ENCODE peak calls at places on chromosomes 6 and 20, in nine cellular contexts. S is mucosa of descending colon, E is transverse colon, B is neural progenitor cell, F is AG09319, O is RWPE1, L is AG04449, D is psoas muscle, Y is AG04450. K is an unnamed sample.

GRCh38 chr6:33985333-33985751 is 160.5 kb downstream of the GRM4 start:
- DNase-seq in S (no peak), E (no peak), B (no peak), F (no peak), O (no peak), L (no peak), D (no peak), Y (no peak), K (no peak)

GRCh38 chr6:144104898-144105487 is 9.6 kb upstream of the SF3B5 start:
- DNase-seq in S (no peak), E (no peak), B (peak), F (peak), O (peak), L (peak), D (no peak), Y (peak), K (peak)

GRCh38 chr20:51481311-51481997 is 61.1 kb downstream of the NFATC2 start:
- DNase-seq in S (no peak), E (no peak), B (no peak), F (no peak), O (no peak), L (no peak), D (no peak), Y (no peak), K (no peak)

GRCh38 chr6:43772571-43773049 is 2.6 kb downstream of the VEGFA start:
- DNase-seq in S (no peak), E (peak), B (peak), F (no peak), O (no peak), L (no peak), D (peak), Y (no peak), K (no peak)

GRCh38 chr6:165729307-165729936 is 66.4 kb upstream of the PDE10A start:
- DNase-seq in S (no peak), E (peak), B (peak), F (no peak), O (peak), L (no peak), D (no peak), Y (no peak), K (no peak)

GRCh38 chr6:152229330-152229729 is 407.8 kb downstream of the SYNE1 start:
- DNase-seq in S (no peak), E (no peak), B (no peak), F (no peak), O (no peak), L (no peak), D (no peak), Y (no peak), K (no peak)

GRCh38 chr6:21992178-21992967 is 304.5 kb downstream of the PRL start:
- DNase-seq in S (no peak), E (no peak), B (no peak), F (no peak), O (peak), L (no peak), D (no peak), Y (no peak), K (no peak)

GRCh38 chr6:4446982-4447381 is 311.6 kb upstream of the ECI2 start:
- DNase-seq in S (no peak), E (no peak), B (no peak), F (no peak), O (no peak), L (peak), D (no peak), Y (peak), K (no peak)

GRCh38 chr20:4711511-4711910 is 10.2 kb upstream of the PRND start:
- DNase-seq in S (no peak), E (no peak), B (no peak), F (no peak), O (no peak), L (no peak), D (no peak), Y (no peak), K (no peak)

GRCh38 chr6:3456794-3457709 is at the start of gene SLC22A23:
- DNase-seq in S (peak), E (peak), B (peak), F (no peak), O (peak), L (no peak), D (peak), Y (no peak), K (no peak)

GRCh38 chr20:46696791-46697279 is 7.6 kb upstream of the TP53RK start:
- DNase-seq in S (no peak), E (no peak), B (no peak), F (no peak), O (no peak), L (no peak), D (no peak), Y (no peak), K (no peak)

GRCh38 chr20:46954490-46955038 is 59.9 kb downstream of the EYA2 start:
- DNase-seq in S (no peak), E (no peak), B (no peak), F (peak), O (peak), L (peak), D (no peak), Y (peak), K (peak)

GRCh38 chr6:146339716-146340115 is 203.9 kb upstream of the RAB32 start:
- DNase-seq in S (no peak), E (no peak), B (no peak), F (no peak), O (no peak), L (no peak), D (no peak), Y (no peak), K (peak)

GRCh38 chr6:1396952-1397868 is 7.8 kb downstream of the FOXF2 start:
- DNase-seq in S (no peak), E (peak), B (peak), F (peak), O (peak), L (no peak), D (peak), Y (peak), K (peak)

GRCh38 chr6:5673016-5673415 is 333.7 kb downstream of the NRN1 start:
- DNase-seq in S (no peak), E (no peak), B (no peak), F (no peak), O (no peak), L (no peak), D (no peak), Y (no peak), K (no peak)

GRCh38 chr6:28816909-28817807 is 106.6 kb downstream of the TRIM27 start:
- DNase-seq in S (no peak), E (no peak), B (peak), F (no peak), O (no peak), L (peak), D (no peak), Y (peak), K (no peak)

GRCh38 chr6:22892452-22892851 is 323.1 kb downstream of the HDGFL1 start:
- DNase-seq in S (no peak), E (no peak), B (no peak), F (peak), O (peak), L (peak), D (no peak), Y (peak), K (peak)

GRCh38 chr20:8721098-8721497 is 347.8 kb upstream of the PLCB4 start:
- DNase-seq in S (no peak), E (no peak), B (peak), F (peak), O (peak), L (no peak), D (no peak), Y (peak), K (peak)

GRCh38 chr20:49400904-49401303 is 81.6 kb downstream of the KCNB1 start:
- DNase-seq in S (no peak), E (no peak), B (no peak), F (no peak), O (no peak), L (peak), D (no peak), Y (peak), K (peak)

GRCh38 chr20:19522080-19522801 is 235.8 kb upstream of the RIN2 start:
- DNase-seq in S (no peak), E (no peak), B (no peak), F (no peak), O (no peak), L (no peak), D (no peak), Y (no peak), K (no peak)

GRCh38 chr6:158808918-158809678 is 10.1 kb downstream of the EZR start:
- DNase-seq in S (no peak), E (no peak), B (no peak), F (no peak), O (no peak), L (no peak), D (no peak), Y (no peak), K (no peak)

GRCh38 chr6:46281110-46281509 is 110.3 kb upstream of the ENPP5 start:
- DNase-seq in S (no peak), E (no peak), B (no peak), F (no peak), O (no peak), L (no peak), D (no peak), Y (no peak), K (no peak)

GRCh38 chr6:16397623-16398022 is 159.2 kb downstream of the GMPR start:
- DNase-seq in S (no peak), E (no peak), B (no peak), F (no peak), O (no peak), L (no peak), D (no peak), Y (no peak), K (no peak)

GRCh38 chr20:4555188-4555893 is 166.4 kb upstream of the PRND start:
- DNase-seq in S (no peak), E (no peak), B (no peak), F (no peak), O (peak), L (peak), D (no peak), Y (peak), K (no peak)

GRCh38 chr6:135572051-135572450 is 74.5 kb upstream of the AHI1 start:
- DNase-seq in S (no peak), E (no peak), B (no peak), F (no peak), O (no peak), L (no peak), D (no peak), Y (no peak), K (no peak)

GRCh38 chr6:7479801-7480266 is 61.6 kb upstream of the DSP start:
- DNase-seq in S (peak), E (peak), B (no peak), F (peak), O (peak), L (peak), D (no peak), Y (no peak), K (no peak)

GRCh38 chr20:22464312-22465003 is 119.9 kb downstream of the FOXA2 start:
- DNase-seq in S (no peak), E (no peak), B (no peak), F (no peak), O (no peak), L (no peak), D (no peak), Y (no peak), K (no peak)

GRCh38 chr6:1312444-1313363 is 806 bp downstream of the FOXQ1 start:
- DNase-seq in S (no peak), E (no peak), B (peak), F (no peak), O (no peak), L (no peak), D (no peak), Y (no peak), K (no peak)

GRCh38 chr6:56495654-56496053 is 147.0 kb downstream of the DST start:
- DNase-seq in S (no peak), E (no peak), B (no peak), F (no peak), O (no peak), L (no peak), D (no peak), Y (no peak), K (no peak)

GRCh38 chr6:83867527-83868161 is 8.2 kb downstream of the CYB5R4 start:
- DNase-seq in S (peak), E (peak), B (peak), F (peak), O (peak), L (peak), D (no peak), Y (peak), K (no peak)

GRCh38 chr20:23624307-23624706 is 13.4 kb downstream of the CST3 start:
- DNase-seq in S (no peak), E (no peak), B (no peak), F (no peak), O (no peak), L (no peak), D (no peak), Y (no peak), K (no peak)

GRCh38 chr6:157224957-157225574 is 98.3 kb downstream of the TMEM242 start:
- DNase-seq in S (no peak), E (no peak), B (no peak), F (no peak), O (no peak), L (no peak), D (no peak), Y (no peak), K (no peak)

GRCh38 chr20:38842558-38842981 is 37.1 kb downstream of the PPP1R16B start:
- DNase-seq in S (peak), E (peak), B (no peak), F (no peak), O (no peak), L (no peak), D (no peak), Y (no peak), K (no peak)

GRCh38 chr20:34540596-34541263 is 17.8 kb upstream of the MAP1LC3A start:
- DNase-seq in S (peak), E (no peak), B (no peak), F (no peak), O (no peak), L (no peak), D (no peak), Y (no peak), K (no peak)

GRCh38 chr6:21201181-21201580 is 392.4 kb upstream of the SOX4 start:
- DNase-seq in S (no peak), E (no peak), B (no peak), F (no peak), O (no peak), L (no peak), D (no peak), Y (no peak), K (no peak)

GRCh38 chr6:2755456-2755855 is 4.7 kb upstream of the MYLK4 start:
- DNase-seq in S (no peak), E (no peak), B (no peak), F (no peak), O (no peak), L (no peak), D (no peak), Y (no peak), K (no peak)

GRCh38 chr20:3459881-3460307 is 10.9 kb upstream of the ATRN start:
- DNase-seq in S (no peak), E (no peak), B (no peak), F (no peak), O (no peak), L (no peak), D (no peak), Y (no peak), K (no peak)

GRCh38 chr20:840503-840857 is 7.0 kb downstream of the FAM110A start:
- DNase-seq in S (no peak), E (no peak), B (no peak), F (no peak), O (no peak), L (no peak), D (no peak), Y (no peak), K (no peak)

GRCh38 chr6:33336495-33336894 is 19.0 kb upstream of the ZBTB22 start:
- DNase-seq in S (no peak), E (no peak), B (no peak), F (no peak), O (no peak), L (no peak), D (no peak), Y (no peak), K (no peak)

DNA sequence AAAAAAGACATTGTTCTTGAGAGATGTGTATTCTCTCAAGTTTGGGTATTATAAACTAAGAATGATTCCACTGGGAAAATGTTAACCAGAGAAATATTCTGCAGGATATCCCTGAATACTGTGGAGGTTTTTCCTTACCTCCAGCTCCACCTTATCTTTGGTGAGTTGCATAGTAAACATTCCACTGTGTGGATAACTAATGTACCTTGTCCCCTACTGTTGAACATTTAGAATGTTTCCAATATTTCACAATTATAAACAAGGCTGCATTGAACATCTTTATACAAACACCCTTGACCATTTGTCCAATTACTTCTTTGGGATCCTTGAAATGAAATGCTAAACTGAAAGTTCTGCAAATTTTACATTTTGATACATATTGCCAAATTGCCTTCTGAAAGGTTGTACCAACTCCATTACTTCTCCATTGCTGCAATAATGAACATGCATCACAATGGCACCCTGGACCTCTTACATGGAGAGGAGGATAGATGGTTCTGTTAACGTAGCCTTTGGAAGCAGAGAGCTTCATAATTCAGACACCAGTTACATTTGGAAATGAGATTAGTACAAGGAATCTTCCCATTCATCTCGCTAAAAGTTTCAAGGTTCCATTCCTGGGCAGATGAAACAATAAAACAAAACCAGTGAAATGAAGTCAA is 35.0 kb upstream of the STK35 start:
- DNase-seq in S (no peak), E (no peak), B (no peak), F (no peak), O (no peak), L (no peak), D (no peak), Y (no peak), K (no peak)
- TF ChIP-seq CTCF in S (no peak), E (no peak), B (no peak), F (no peak), O (no peak), L (no peak), D (no peak), Y (no peak), K (no peak)

GRCh38 chr20:10728873-10729670 is 55.3 kb upstream of the JAG1 start:
- DNase-seq in S (no peak), E (no peak), B (no peak), F (no peak), O (no peak), L (no peak), D (no peak), Y (no peak), K (no peak)
- TF ChIP-seq CTCF in S (no peak), E (no peak), B (no peak), F (no peak), O (no peak), L (no peak), D (no peak), Y (no peak), K (no peak)

DNA sequence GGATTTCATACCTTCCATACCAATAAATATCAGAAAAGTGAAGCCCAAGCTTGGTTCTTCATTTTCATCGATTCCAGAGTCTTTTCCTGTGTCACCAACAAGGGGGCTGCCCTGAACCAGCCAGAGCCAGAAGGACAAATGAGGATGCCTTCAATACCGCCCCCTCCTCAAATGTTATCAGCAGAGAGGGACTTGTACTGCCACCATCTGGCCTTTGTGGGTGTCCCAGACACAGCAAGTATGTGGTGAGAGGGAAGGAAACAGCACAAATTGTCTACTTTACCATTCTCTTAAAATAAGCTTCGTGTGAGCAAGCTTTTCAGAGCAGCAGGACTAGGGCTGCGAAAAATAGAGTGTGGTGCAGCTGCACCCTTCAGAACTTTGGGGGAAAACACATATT is 165.3 kb downstream of the SOBP start:
- DNase-seq in S (no peak), E (no peak), B (peak), F (no peak), O (no peak), L (no peak), D (no peak), Y (no peak), K (no peak)
- TF ChIP-seq CTCF in S (no peak), E (no peak), B (peak), F (peak), O (no peak), L (no peak), D (peak), Y (peak), K (peak)

GRCh38 chr20:10652660-10653191 is 21.1 kb downstream of the JAG1 start:
- DNase-seq in S (no peak), E (no peak), B (no peak), F (no peak), O (no peak), L (no peak), D (no peak), Y (no peak), K (no peak)

GRCh38 chr20:10652185-10652584 is 21.6 kb downstream of the JAG1 start:
- DNase-seq in S (no peak), E (no peak), B (no peak), F (no peak), O (no peak), L (no peak), D (no peak), Y (no peak), K (no peak)

GRCh38 chr20:10649817-10650200 is 24.0 kb downstream of the JAG1 start:
- DNase-seq in S (no peak), E (peak), B (no peak), F (no peak), O (no peak), L (no peak), D (no peak), Y (no peak), K (no peak)

GRCh38 chr20:10649080-10649816 is 24.6 kb downstream of the JAG1 start:
- DNase-seq in S (no peak), E (peak), B (no peak), F (no peak), O (no peak), L (no peak), D (no peak), Y (no peak), K (no peak)

DNA sequence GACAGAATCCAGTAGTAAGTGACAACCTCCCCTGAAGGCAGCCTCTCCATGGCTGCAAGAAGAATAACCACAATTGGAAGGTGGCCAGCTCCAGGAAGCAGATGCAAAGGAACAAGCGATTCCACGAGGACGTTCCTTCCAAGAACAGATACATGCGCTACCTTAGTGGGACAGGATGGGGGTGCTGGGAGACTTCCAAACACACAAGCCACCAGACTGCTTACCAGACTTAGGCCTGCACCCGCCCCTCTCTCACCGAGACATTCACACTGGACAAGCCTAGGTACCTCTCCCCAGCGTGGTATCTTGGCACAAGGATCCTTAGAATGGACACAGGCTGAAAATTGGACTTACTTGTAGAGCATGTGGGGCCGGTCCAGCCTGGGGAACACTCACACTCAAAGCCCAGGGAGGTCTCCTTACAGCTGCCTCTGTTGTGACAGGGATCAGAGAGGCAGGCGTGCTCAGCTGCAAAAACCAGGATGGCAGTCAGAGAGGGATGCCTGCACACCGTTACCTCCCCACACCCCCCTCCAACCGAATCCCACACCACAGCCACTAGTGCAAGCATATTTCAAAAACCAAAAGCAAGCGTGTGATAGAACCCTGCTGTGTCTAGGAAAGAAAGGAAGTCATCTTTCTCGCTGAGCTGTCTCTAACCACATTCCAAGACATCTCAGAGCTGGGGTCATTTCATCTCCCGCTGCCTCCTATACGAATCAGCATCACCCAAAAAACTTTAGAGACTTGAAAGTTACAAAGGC is 22.4 kb downstream of the JAG1 start:
- DNase-seq in S (no peak), E (no peak), B (no peak), F (no peak), O (no peak), L (no peak), D (no peak), Y (no peak), K (no peak)
- TF ChIP-seq CTCF in S (no peak), E (no peak), B (no peak), F (no peak), O (no peak), L (no peak), D (no peak), Y (no peak), K (no peak)

K was measured in astrocyte of the cerebellum.